ENCODE peak calls at places on chromosomes 12 and 14, in nine cellular contexts. B, O, D, U, M, H, Y, L and E are unnamed samples.

GRCh38 chr12:64826234-64826633 is 1.8 kb downstream of the TBC1D30 start:
- DNase-seq in B (peak), H (peak), U (peak), Y (no peak), L (peak), M (peak), O (peak), D (no peak), E (peak)

GRCh38 chr14:103140316-103141109 is 17.3 kb downstream of the TNFAIP2 start:
- DNase-seq in L (no peak), D (no peak), H (no peak), B (no peak), Y (no peak), U (no peak), M (no peak), O (no peak), E (no peak)

GRCh38 chr12:47080725-47081502 is 1.2 kb upstream of the AMIGO2 start:
- DNase-seq in M (peak), L (peak), Y (peak), U (peak), O (peak), H (peak), D (peak), B (no peak), E (peak)

GRCh38 chr12:68310370-68310769 is 21.8 kb downstream of the MDM1 start:
- DNase-seq in B (no peak), Y (no peak), D (no peak), O (peak), M (peak), L (peak), U (no peak), H (no peak), E (peak)

GRCh38 chr14:75299576-75299975 is 20.9 kb downstream of the FOS start:
- DNase-seq in D (no peak), H (no peak), U (no peak), M (no peak), L (no peak), O (no peak), B (no peak), Y (no peak), E (no peak)

GRCh38 chr12:49827351-49828099 is 688 bp downstream of the NCKAP5L start:
- DNase-seq in Y (peak), U (peak), L (peak), B (peak), O (peak), M (peak), D (peak), H (peak), E (peak)

GRCh38 chr12:92753976-92754885 is 51.4 kb downstream of the PLEKHG7 start:
- DNase-seq in B (no peak), U (no peak), Y (no peak), D (no peak), H (no peak), L (no peak), O (no peak), M (no peak), E (no peak)

GRCh38 chr14:95409472-95410307 is 90.0 kb upstream of the CLMN start:
- DNase-seq in U (no peak), Y (no peak), B (peak), O (no peak), H (no peak), M (no peak), D (no peak), L (no peak), E (no peak)

GRCh38 chr12:103197725-103198388 is 240.4 kb downstream of the ASCL1 start:
- DNase-seq in Y (no peak), O (no peak), L (no peak), U (no peak), M (no peak), D (no peak), B (no peak), H (no peak), E (no peak)

GRCh38 chr12:53659609-53660008 is 16.3 kb downstream of the ATP5MC2 start:
- DNase-seq in L (no peak), M (peak), H (no peak), Y (no peak), O (no peak), D (no peak), B (no peak), U (no peak), E (peak)

GRCh38 chr12:104276192-104277131 is 27.1 kb upstream of the EID3 start:
- DNase-seq in H (peak), L (peak), B (no peak), M (no peak), Y (no peak), D (no peak), O (no peak), U (no peak), E (no peak)

GRCh38 chr12:104588048-104588942 is 131.5 kb downstream of the CHST11 start:
- DNase-seq in L (peak), M (peak), Y (no peak), O (peak), H (no peak), D (peak), U (no peak), B (no peak), E (peak)

GRCh38 chr12:143964-144649 is 69.8 kb downstream of the SLC6A12 start:
- DNase-seq in D (no peak), L (no peak), M (no peak), O (no peak), B (peak), Y (no peak), U (peak), H (no peak), E (peak)

GRCh38 chr12:112236786-112237185 is 111.4 kb downstream of the TRAFD1 start:
- DNase-seq in Y (no peak), O (no peak), L (no peak), B (no peak), U (no peak), H (no peak), M (no peak), D (no peak), E (no peak)

GRCh38 chr12:113847856-113848255 is 118.3 kb downstream of the RBM19 start:
- DNase-seq in B (no peak), Y (no peak), O (no peak), H (no peak), U (no peak), L (no peak), D (no peak), M (no peak), E (no peak)

GRCh38 chr12:18165889-18166288 is 75.9 kb upstream of the RERGL start:
- DNase-seq in M (no peak), L (no peak), H (no peak), D (no peak), O (no peak), Y (no peak), B (no peak), U (no peak), E (no peak)

GRCh38 chr12:64006211-64006610 is 161.7 kb downstream of the SRGAP1 start:
- DNase-seq in H (no peak), O (no peak), U (no peak), M (peak), L (peak), D (no peak), Y (no peak), B (no peak), E (peak)

GRCh38 chr12:25313591-25313990 is 62.9 kb upstream of the KRAS start:
- DNase-seq in U (no peak), L (no peak), B (no peak), D (no peak), M (no peak), Y (no peak), H (no peak), O (peak), E (peak)

GRCh38 chr14:67331368-67332125 is 28.1 kb downstream of the ATP6V1D start:
- DNase-seq in M (peak), U (no peak), B (no peak), Y (no peak), L (no peak), H (no peak), O (peak), D (no peak), E (peak)

GRCh38 chr12:10339441-10339840 is 31.8 kb downstream of the KLRD1 start:
- DNase-seq in H (no peak), Y (no peak), U (no peak), M (peak), D (no peak), O (peak), L (peak), B (no peak), E (peak)

GRCh38 chr14:23559010-23559920 is 3.2 kb downstream of the THTPA start:
- DNase-seq in U (peak), H (peak), D (no peak), L (peak), B (peak), M (peak), O (peak), Y (peak), E (peak)

GRCh38 chr12:49959570-49960473 is 1.9 kb upstream of the AQP5 start:
- DNase-seq in M (no peak), B (no peak), Y (no peak), L (peak), U (peak), D (peak), O (no peak), H (peak), E (peak)

GRCh38 chr14:35390577-35391387 is 13.8 kb downstream of the NFKBIA start:
- DNase-seq in O (peak), U (no peak), L (no peak), Y (no peak), H (no peak), B (no peak), M (peak), D (no peak), E (peak)

GRCh38 chr12:124740691-124741137 is 123.0 kb downstream of the SCARB1 start:
- DNase-seq in H (no peak), O (peak), Y (no peak), D (no peak), M (peak), B (no peak), U (peak), L (peak), E (no peak)

GRCh38 chr12:1517007-1517406 is 77.4 kb downstream of the FBXL14 start:
- DNase-seq in B (no peak), Y (no peak), H (no peak), O (peak), D (peak), M (peak), L (peak), U (no peak), E (peak)

GRCh38 chr12:1318327-1319031 is 275.9 kb downstream of the FBXL14 start:
- DNase-seq in M (peak), Y (no peak), B (no peak), H (no peak), U (peak), L (peak), D (no peak), O (peak), E (peak)

GRCh38 chr14:50768693-50769092 is 62.3 kb downstream of the NIN start:
- DNase-seq in B (no peak), L (no peak), D (no peak), M (peak), Y (no peak), O (peak), H (no peak), U (no peak), E (no peak)

GRCh38 chr14:75577724-75578098 is 709 bp upstream of the FLVCR2 start:
- DNase-seq in M (peak), D (peak), U (peak), Y (peak), O (peak), L (peak), B (peak), H (peak), E (peak)

GRCh38 chr12:85985996-85986395 is 111.9 kb downstream of the NTS start:
- DNase-seq in U (no peak), M (no peak), L (no peak), H (no peak), O (no peak), Y (no peak), D (no peak), B (no peak), E (no peak)

GRCh38 chr14:30243805-30244204 is 315.2 kb upstream of the G2E3 start:
- DNase-seq in Y (no peak), H (no peak), L (peak), O (peak), M (peak), D (no peak), B (no peak), U (no peak), E (peak)

GRCh38 chr12:90858261-90858660 is 96.7 kb downstream of the CCER1 start:
- DNase-seq in U (peak), H (no peak), B (no peak), Y (no peak), O (peak), M (peak), D (no peak), L (no peak), E (peak)

GRCh38 chr14:90828642-90829487 is 12.6 kb upstream of the TTC7B start:
- DNase-seq in M (peak), B (no peak), O (no peak), Y (no peak), H (peak), L (no peak), D (peak), U (peak), E (no peak)

GRCh38 chr12:88958153-88958552 is 377.9 kb upstream of the KITLG start:
- DNase-seq in Y (no peak), D (no peak), L (no peak), B (no peak), H (no peak), O (no peak), M (no peak), U (no peak), E (no peak)

GRCh38 chr12:69068431-69068830 is 135.5 kb upstream of the CPM start:
- DNase-seq in U (peak), H (no peak), L (no peak), O (peak), M (no peak), D (no peak), Y (no peak), B (no peak), E (peak)

GRCh38 chr14:21210023-21210422 is 54.2 kb upstream of the OR5AU1 start:
- DNase-seq in U (no peak), H (no peak), M (no peak), B (no peak), L (no peak), Y (no peak), D (no peak), O (no peak), E (no peak)

GRCh38 chr12:110533607-110534006 is 31.5 kb downstream of the RAD9B start:
- DNase-seq in O (peak), U (no peak), Y (no peak), L (no peak), H (no peak), M (peak), D (no peak), B (no peak), E (no peak)

GRCh38 chr12:8048906-8049305 is 16.4 kb downstream of the FOXJ2 start:
- DNase-seq in U (no peak), D (no peak), M (no peak), L (no peak), B (no peak), O (no peak), Y (no peak), H (no peak), E (no peak)

GRCh38 chr12:100951756-100952155 is 157.2 kb downstream of the ANO4 start:
- DNase-seq in U (no peak), O (no peak), D (no peak), M (no peak), Y (no peak), L (no peak), B (no peak), H (no peak), E (no peak)

GRCh38 chr12:53782093-53782703 is 30.4 kb upstream of the CISTR start:
- DNase-seq in U (no peak), Y (no peak), L (no peak), M (no peak), O (no peak), B (no peak), D (no peak), H (no peak), E (no peak)

GRCh38 chr12:109529618-109530300 is 43.5 kb downstream of the MMAB start:
- DNase-seq in H (no peak), B (peak), U (no peak), L (no peak), O (no peak), Y (no peak), M (no peak), D (no peak), E (no peak)

GRCh38 chr12:109532721-109533486 is 40.4 kb downstream of the MMAB start:
- DNase-seq in B (no peak), D (no peak), M (no peak), U (no peak), Y (no peak), H (no peak), O (no peak), L (no peak), E (no peak)

GRCh38 chr12:109530301-109530685 is 43.0 kb downstream of the MMAB start:
- DNase-seq in L (no peak), M (no peak), O (no peak), B (no peak), H (no peak), U (no peak), Y (no peak), D (no peak), E (no peak)

GRCh38 chr12:109533487-109533740 is 39.9 kb downstream of the MMAB start:
- DNase-seq in Y (no peak), M (no peak), D (no peak), U (no peak), L (no peak), B (no peak), O (no peak), H (no peak), E (no peak)

GRCh38 chr12:109531411-109531810 is 41.9 kb downstream of the MMAB start:
- DNase-seq in D (no peak), L (no peak), O (no peak), B (no peak), U (no peak), Y (no peak), M (no peak), H (no peak), E (no peak)
- H3K4me3 ChIP-seq in D (no peak), L (no peak), O (no peak), B (no peak), U (no peak), Y (no peak), M (no peak), H (no peak), E (no peak)

GRCh38 chr12:52096332-52097044 is 17.0 kb downstream of the SMIM41 start:
- DNase-seq in O (no peak), U (no peak), Y (no peak), B (no peak), L (no peak), H (no peak), M (no peak), D (no peak), E (no peak)
- H3K4me3 ChIP-seq in O (no peak), U (no peak), Y (no peak), B (no peak), L (no peak), H (no peak), M (no peak), D (no peak), E (no peak)

DNA sequence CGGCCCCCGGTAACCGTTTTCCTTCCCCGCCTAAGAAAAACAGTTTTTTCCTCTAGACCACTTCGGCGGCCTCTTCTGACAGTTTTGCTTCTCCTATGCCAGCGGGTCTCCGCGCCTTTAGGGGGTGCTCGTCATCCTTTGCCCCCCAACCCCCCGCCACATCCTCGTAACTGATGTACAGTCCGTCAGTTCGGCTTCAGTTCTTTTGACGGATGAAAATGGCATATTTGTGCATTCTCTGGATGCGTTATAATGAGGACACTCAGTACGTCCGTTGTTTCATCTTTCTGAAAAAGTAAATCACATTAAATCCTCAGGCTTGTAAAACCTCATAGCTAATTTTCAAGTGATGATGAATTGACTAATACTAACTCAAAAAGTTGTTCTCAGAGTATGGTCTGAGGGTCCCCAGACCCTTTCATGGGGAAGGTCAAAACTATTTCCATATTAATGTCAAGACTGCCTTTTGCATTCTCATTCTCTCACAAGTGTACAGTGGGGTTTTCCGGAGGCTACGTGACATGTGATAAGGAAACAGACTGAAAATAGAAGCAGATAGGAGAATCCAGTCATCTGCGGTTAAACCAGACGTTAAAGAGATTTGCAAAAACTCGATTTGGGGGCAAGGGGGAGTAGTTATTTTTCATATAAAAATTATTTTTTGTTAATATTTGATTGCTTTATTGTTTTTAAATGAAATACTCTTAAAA is 829 bp upstream of the NAP1L1 start:
- DNase-seq in B (no peak), H (no peak), L (no peak), Y (peak), M (peak), U (no peak), O (no peak), D (no peak), E (peak)
- H3K4me3 ChIP-seq in B (peak), H (peak), L (peak), Y (peak), M (peak), U (peak), O (peak), D (peak), E (peak)

GRCh38 chr12:131044136-131044535 is 90.4 kb downstream of the ADGRD1 start:
- DNase-seq in Y (no peak), O (no peak), M (no peak), D (peak), U (no peak), L (no peak), H (peak), B (no peak), E (no peak)
- H3K4me3 ChIP-seq in Y (no peak), O (no peak), M (no peak), D (no peak), U (no peak), L (no peak), H (no peak), B (no peak), E (no peak)